ENCODE peak calls at places on chromosomes 16 and 17, in eight cellular contexts. One of them, this sample, is unnamed.

GRCh38 chr16:55737318-55737717 is 81.5 kb downstream of the SLC6A2 start:
- DNase-seq in fibroblast of pulmonary artery: no peak
- DNase-seq in left ventricle myocardium inferior: no peak
- DNase-seq in uterus: no peak
- DNase-seq in PC-9: no peak
- DNase-seq in suprapubic skin: no peak
- DNase-seq in HFFc6: no peak
- DNase-seq in MCF 10A: no peak
- DNase-seq in this sample: no peak

GRCh38 chr17:4477286-4477791 is 21.3 kb upstream of the SPNS2 start:
- DNase-seq in fibroblast of pulmonary artery: no peak
- DNase-seq in left ventricle myocardium inferior: no peak
- DNase-seq in uterus: no peak
- DNase-seq in PC-9: peak
- DNase-seq in suprapubic skin: no peak
- DNase-seq in HFFc6: no peak
- DNase-seq in MCF 10A: no peak
- DNase-seq in this sample: no peak

GRCh38 chr16:10876799-10877341 is at the start of gene CIITA:
- DNase-seq in fibroblast of pulmonary artery: peak
- DNase-seq in left ventricle myocardium inferior: peak
- DNase-seq in uterus: no peak
- DNase-seq in PC-9: peak
- DNase-seq in suprapubic skin: peak
- DNase-seq in HFFc6: peak
- DNase-seq in MCF 10A: peak
- DNase-seq in this sample: peak

GRCh38 chr16:57863434-57864160 is 61.3 kb upstream of the KIFC3 start:
- DNase-seq in fibroblast of pulmonary artery: peak
- DNase-seq in left ventricle myocardium inferior: peak
- DNase-seq in uterus: peak
- DNase-seq in PC-9: peak
- DNase-seq in suprapubic skin: peak
- DNase-seq in HFFc6: peak
- DNase-seq in MCF 10A: peak
- DNase-seq in this sample: peak

GRCh38 chr17:32882734-32883133 is 5.8 kb upstream of the MYO1D start:
- DNase-seq in fibroblast of pulmonary artery: no peak
- DNase-seq in left ventricle myocardium inferior: no peak
- DNase-seq in uterus: no peak
- DNase-seq in PC-9: no peak
- DNase-seq in suprapubic skin: no peak
- DNase-seq in HFFc6: peak
- DNase-seq in MCF 10A: peak
- DNase-seq in this sample: peak

GRCh38 chr17:82031303-82031884 is at the start of gene RAC3:
- DNase-seq in fibroblast of pulmonary artery: peak
- DNase-seq in left ventricle myocardium inferior: no peak
- DNase-seq in uterus: no peak
- DNase-seq in PC-9: peak
- DNase-seq in suprapubic skin: no peak
- DNase-seq in HFFc6: no peak
- DNase-seq in MCF 10A: no peak
- DNase-seq in this sample: no peak

GRCh38 chr17:81518785-81519283 is 6.2 kb upstream of the ACTG1 start:
- DNase-seq in fibroblast of pulmonary artery: no peak
- DNase-seq in left ventricle myocardium inferior: peak
- DNase-seq in uterus: peak
- DNase-seq in PC-9: peak
- DNase-seq in suprapubic skin: no peak
- DNase-seq in HFFc6: no peak
- DNase-seq in MCF 10A: peak
- DNase-seq in this sample: no peak

GRCh38 chr17:12627177-12627629 is 38.5 kb upstream of the MYOCD start:
- DNase-seq in fibroblast of pulmonary artery: peak
- DNase-seq in left ventricle myocardium inferior: no peak
- DNase-seq in uterus: peak
- DNase-seq in PC-9: no peak
- DNase-seq in suprapubic skin: no peak
- DNase-seq in HFFc6: peak
- DNase-seq in MCF 10A: peak
- DNase-seq in this sample: peak

GRCh38 chr17:31527606-31528005 is 136.1 kb downstream of the RAB11FIP4 start:
- DNase-seq in fibroblast of pulmonary artery: peak
- DNase-seq in left ventricle myocardium inferior: no peak
- DNase-seq in uterus: no peak
- DNase-seq in PC-9: no peak
- DNase-seq in suprapubic skin: no peak
- DNase-seq in HFFc6: peak
- DNase-seq in MCF 10A: no peak
- DNase-seq in this sample: no peak

GRCh38 chr16:28609631-28610594 is at the start of gene SULT1A1:
- DNase-seq in fibroblast of pulmonary artery: peak
- DNase-seq in left ventricle myocardium inferior: peak
- DNase-seq in uterus: peak
- DNase-seq in PC-9: peak
- DNase-seq in suprapubic skin: no peak
- DNase-seq in HFFc6: no peak
- DNase-seq in MCF 10A: peak
- DNase-seq in this sample: no peak

GRCh38 chr17:79752175-79752574 is 21.4 kb downstream of the ENPP7 start:
- DNase-seq in fibroblast of pulmonary artery: no peak
- DNase-seq in left ventricle myocardium inferior: no peak
- DNase-seq in uterus: no peak
- DNase-seq in PC-9: no peak
- DNase-seq in suprapubic skin: no peak
- DNase-seq in HFFc6: no peak
- DNase-seq in MCF 10A: no peak
- DNase-seq in this sample: no peak

GRCh38 chr17:1511756-1512321 is 4.6 kb downstream of the INPP5K start:
- DNase-seq in fibroblast of pulmonary artery: peak
- DNase-seq in left ventricle myocardium inferior: no peak
- DNase-seq in uterus: no peak
- DNase-seq in PC-9: no peak
- DNase-seq in suprapubic skin: no peak
- DNase-seq in HFFc6: no peak
- DNase-seq in MCF 10A: peak
- DNase-seq in this sample: peak

GRCh38 chr16:50257876-50258275 is 8.5 kb upstream of the ADCY7 start:
- DNase-seq in fibroblast of pulmonary artery: no peak
- DNase-seq in left ventricle myocardium inferior: no peak
- DNase-seq in uterus: no peak
- DNase-seq in PC-9: no peak
- DNase-seq in suprapubic skin: peak
- DNase-seq in HFFc6: no peak
- DNase-seq in MCF 10A: no peak
- DNase-seq in this sample: no peak

GRCh38 chr17:12979826-12980500 is 37.9 kb downstream of the ELAC2 start:
- DNase-seq in fibroblast of pulmonary artery: no peak
- DNase-seq in left ventricle myocardium inferior: no peak
- DNase-seq in uterus: no peak
- DNase-seq in PC-9: no peak
- DNase-seq in suprapubic skin: no peak
- DNase-seq in HFFc6: peak
- DNase-seq in MCF 10A: no peak
- DNase-seq in this sample: peak

GRCh38 chr17:8859804-8860430 is 7.6 kb downstream of the PIK3R6 start:
- DNase-seq in fibroblast of pulmonary artery: no peak
- DNase-seq in left ventricle myocardium inferior: no peak
- DNase-seq in uterus: no peak
- DNase-seq in PC-9: no peak
- DNase-seq in suprapubic skin: peak
- DNase-seq in HFFc6: no peak
- DNase-seq in MCF 10A: no peak
- DNase-seq in this sample: no peak

GRCh38 chr16:86930001-86930400 is 351.7 kb downstream of the FOXL1 start:
- DNase-seq in fibroblast of pulmonary artery: no peak
- DNase-seq in left ventricle myocardium inferior: no peak
- DNase-seq in uterus: no peak
- DNase-seq in PC-9: no peak
- DNase-seq in suprapubic skin: no peak
- DNase-seq in HFFc6: no peak
- DNase-seq in MCF 10A: no peak
- DNase-seq in this sample: no peak

GRCh38 chr17:79388556-79389295 is 222.1 kb downstream of the RBFOX3 start:
- DNase-seq in fibroblast of pulmonary artery: peak
- DNase-seq in left ventricle myocardium inferior: peak
- DNase-seq in uterus: no peak
- DNase-seq in PC-9: peak
- DNase-seq in suprapubic skin: no peak
- DNase-seq in HFFc6: peak
- DNase-seq in MCF 10A: peak
- DNase-seq in this sample: peak

GRCh38 chr16:62135903-62136302 is 99.7 kb upstream of the CDH8 start:
- DNase-seq in fibroblast of pulmonary artery: no peak
- DNase-seq in left ventricle myocardium inferior: no peak
- DNase-seq in uterus: no peak
- DNase-seq in PC-9: no peak
- DNase-seq in suprapubic skin: no peak
- DNase-seq in HFFc6: no peak
- DNase-seq in MCF 10A: no peak
- DNase-seq in this sample: no peak

GRCh38 chr17:65057520-65058075 is 1.1 kb upstream of the GNA13 start:
- DNase-seq in fibroblast of pulmonary artery: no peak
- DNase-seq in left ventricle myocardium inferior: peak
- DNase-seq in uterus: peak
- DNase-seq in PC-9: no peak
- DNase-seq in suprapubic skin: no peak
- DNase-seq in HFFc6: no peak
- DNase-seq in MCF 10A: no peak
- DNase-seq in this sample: no peak

GRCh38 chr17:4696432-4696796 is 7.5 kb downstream of the PELP1 start:
- DNase-seq in fibroblast of pulmonary artery: no peak
- DNase-seq in left ventricle myocardium inferior: no peak
- DNase-seq in uterus: no peak
- DNase-seq in PC-9: no peak
- DNase-seq in suprapubic skin: no peak
- DNase-seq in HFFc6: no peak
- DNase-seq in MCF 10A: no peak
- DNase-seq in this sample: no peak

GRCh38 chr17:57599271-57600045 is 145.6 kb downstream of the CCDC182 start:
- DNase-seq in fibroblast of pulmonary artery: no peak
- DNase-seq in left ventricle myocardium inferior: no peak
- DNase-seq in uterus: no peak
- DNase-seq in PC-9: no peak
- DNase-seq in suprapubic skin: peak
- DNase-seq in HFFc6: no peak
- DNase-seq in MCF 10A: no peak
- DNase-seq in this sample: no peak

GRCh38 chr17:52096056-52096455 is 62.5 kb downstream of the CA10 start:
- DNase-seq in fibroblast of pulmonary artery: no peak
- DNase-seq in left ventricle myocardium inferior: no peak
- DNase-seq in uterus: no peak
- DNase-seq in PC-9: no peak
- DNase-seq in suprapubic skin: no peak
- DNase-seq in HFFc6: no peak
- DNase-seq in MCF 10A: no peak
- DNase-seq in this sample: no peak

GRCh38 chr16:12119037-12119436 is 142.5 kb downstream of the SNX29 start:
- DNase-seq in fibroblast of pulmonary artery: no peak
- DNase-seq in left ventricle myocardium inferior: no peak
- DNase-seq in uterus: no peak
- DNase-seq in PC-9: no peak
- DNase-seq in suprapubic skin: no peak
- DNase-seq in HFFc6: no peak
- DNase-seq in MCF 10A: no peak
- DNase-seq in this sample: no peak

GRCh38 chr16:58940609-58941008 is 206.5 kb upstream of the GOT2 start:
- DNase-seq in fibroblast of pulmonary artery: no peak
- DNase-seq in left ventricle myocardium inferior: no peak
- DNase-seq in uterus: no peak
- DNase-seq in PC-9: no peak
- DNase-seq in suprapubic skin: no peak
- DNase-seq in HFFc6: no peak
- DNase-seq in MCF 10A: no peak
- DNase-seq in this sample: no peak
- TF ChIP-seq CTCF in fibroblast of pulmonary artery: no peak
- TF ChIP-seq CTCF in left ventricle myocardium inferior: no peak
- TF ChIP-seq CTCF in uterus: no peak
- TF ChIP-seq CTCF in PC-9: no peak
- TF ChIP-seq CTCF in suprapubic skin: no peak
- TF ChIP-seq CTCF in HFFc6: no peak
- TF ChIP-seq CTCF in MCF 10A: no peak
- TF ChIP-seq CTCF in this sample: no peak

DNA sequence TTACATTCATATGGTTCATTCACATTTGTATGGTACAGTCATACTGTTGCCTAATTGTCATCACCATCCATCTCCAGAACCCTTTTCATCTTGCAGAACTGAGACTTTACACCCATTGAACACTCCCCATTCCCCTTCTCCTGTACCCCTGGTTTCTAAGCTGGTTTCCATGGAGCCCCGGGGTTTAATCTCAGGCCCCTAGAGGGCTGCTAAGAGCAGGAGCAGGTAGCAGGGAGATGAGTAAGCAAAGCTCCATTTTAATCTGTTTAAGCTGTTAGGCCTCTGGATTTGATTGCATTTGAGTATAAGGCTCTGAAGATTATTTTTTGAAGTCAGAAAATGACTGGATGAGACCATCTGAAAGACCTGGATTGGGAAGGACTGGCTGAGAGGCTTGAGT is 68.5 kb upstream of the RPL38 start:
- DNase-seq in fibroblast of pulmonary artery: no peak
- DNase-seq in left ventricle myocardium inferior: no peak
- DNase-seq in uterus: no peak
- DNase-seq in PC-9: no peak
- DNase-seq in suprapubic skin: no peak
- DNase-seq in HFFc6: no peak
- DNase-seq in MCF 10A: no peak
- DNase-seq in this sample: no peak
- TF ChIP-seq CTCF in fibroblast of pulmonary artery: no peak
- TF ChIP-seq CTCF in left ventricle myocardium inferior: no peak
- TF ChIP-seq CTCF in uterus: no peak
- TF ChIP-seq CTCF in PC-9: no peak
- TF ChIP-seq CTCF in suprapubic skin: no peak
- TF ChIP-seq CTCF in HFFc6: no peak
- TF ChIP-seq CTCF in MCF 10A: no peak
- TF ChIP-seq CTCF in this sample: no peak

DNA sequence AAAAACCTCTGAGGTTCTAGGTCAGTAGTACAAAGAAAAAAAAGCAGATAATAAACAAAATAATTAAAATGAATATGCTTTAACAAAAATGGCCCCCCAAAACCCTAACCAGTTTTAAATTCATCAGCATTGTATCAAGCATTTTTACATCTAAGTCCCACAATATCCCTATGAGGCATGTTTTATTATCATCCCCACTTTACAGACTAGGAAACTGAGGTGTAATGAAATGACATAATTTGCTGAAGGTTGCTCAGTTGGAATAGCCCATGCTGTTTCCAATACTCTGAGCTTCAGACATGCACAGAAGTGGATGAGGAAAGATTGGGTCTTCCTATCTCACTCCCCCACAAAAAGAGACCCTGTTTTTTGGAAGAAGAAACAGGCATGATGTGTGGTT is 88.3 kb downstream of the SNX11 start:
- DNase-seq in fibroblast of pulmonary artery: no peak
- DNase-seq in left ventricle myocardium inferior: no peak
- DNase-seq in uterus: no peak
- DNase-seq in PC-9: no peak
- DNase-seq in suprapubic skin: no peak
- DNase-seq in HFFc6: no peak
- DNase-seq in MCF 10A: no peak
- DNase-seq in this sample: no peak
- TF ChIP-seq CTCF in fibroblast of pulmonary artery: no peak
- TF ChIP-seq CTCF in left ventricle myocardium inferior: no peak
- TF ChIP-seq CTCF in uterus: no peak
- TF ChIP-seq CTCF in PC-9: no peak
- TF ChIP-seq CTCF in suprapubic skin: no peak
- TF ChIP-seq CTCF in HFFc6: no peak
- TF ChIP-seq CTCF in MCF 10A: no peak
- TF ChIP-seq CTCF in this sample: no peak

GRCh38 chr16:79598341-79599181 is 2.0 kb downstream of the MAF start:
- DNase-seq in fibroblast of pulmonary artery: peak
- DNase-seq in left ventricle myocardium inferior: peak
- DNase-seq in uterus: peak
- DNase-seq in PC-9: no peak
- DNase-seq in suprapubic skin: no peak
- DNase-seq in HFFc6: no peak
- DNase-seq in MCF 10A: peak
- DNase-seq in this sample: peak
- TF ChIP-seq CTCF in fibroblast of pulmonary artery: no peak
- TF ChIP-seq CTCF in left ventricle myocardium inferior: peak
- TF ChIP-seq CTCF in uterus: peak
- TF ChIP-seq CTCF in PC-9: no peak
- TF ChIP-seq CTCF in suprapubic skin: no peak
- TF ChIP-seq CTCF in HFFc6: no peak
- TF ChIP-seq CTCF in MCF 10A: no peak
- TF ChIP-seq CTCF in this sample: no peak